ENCODE peak calls at places on chromosomes 3 and 15, in ten cellular contexts. L, T, B, Q, O, G, S, J, P and C are unnamed samples.

GRCh38 chr3:149487598-149488197 is 13.2 kb downstream of the TM4SF4 start:
- DNase-seq in P (no peak), B (peak; percentile 27), L (peak; percentile 48), O (no peak), G (peak; percentile 59), S (no peak), Q (peak; percentile 52), J (no peak), T (peak; percentile 62), C (peak; percentile 63)

GRCh38 chr3:183270344-183270743 is 17.3 kb downstream of the B3GNT5 start:
- DNase-seq in J (no peak), L (peak; percentile 67), G (no peak), T (no peak), S (no peak), Q (no peak), P (no peak), O (no peak), B (no peak), C (no peak)

GRCh38 chr3:66808891-66809578 is 189.1 kb upstream of the KBTBD8 start:
- DNase-seq in T (no peak), J (no peak), O (no peak), G (no peak), Q (no peak), P (peak; percentile 35), B (no peak), S (no peak), L (no peak), C (no peak)

GRCh38 chr3:105944721-105945120 is 75.9 kb upstream of the CBLB start:
- DNase-seq in Q (no peak), G (no peak), B (no peak), T (peak; percentile 52), J (no peak), S (peak; percentile 67), P (no peak), L (peak; percentile 96), O (no peak), C (no peak)

GRCh38 chr3:133540896-133541674 is 32.4 kb upstream of the CDV3 start:
- DNase-seq in L (peak; percentile 79), S (peak; percentile 56), G (peak; percentile 76), B (peak; percentile 61), T (peak; percentile 62), O (no peak), P (peak; percentile 38), Q (no peak), J (no peak), C (no peak)

GRCh38 chr15:53013329-53013728 is 223.2 kb upstream of the ONECUT1 start:
- DNase-seq in G (no peak), B (no peak), S (no peak), L (no peak), Q (no peak), P (no peak), O (no peak), T (no peak), J (no peak), C (no peak)

GRCh38 chr3:119227064-119227850 is 13.4 kb downstream of the B4GALT4 start:
- DNase-seq in Q (no peak), J (no peak), O (no peak), L (peak; percentile 59), B (no peak), G (peak; percentile 51), S (no peak), P (no peak), T (no peak), C (no peak)

GRCh38 chr15:60370804-60371700 is 26.7 kb downstream of the ANXA2 start:
- DNase-seq in T (peak; percentile 98), P (peak; percentile 92), L (peak; percentile 97), Q (no peak), G (peak; percentile 77), J (peak; percentile 48), S (peak; percentile 97), O (peak; percentile 40), B (peak; percentile 76), C (peak; percentile 59)

GRCh38 chr15:48177383-48177874 is 666 bp downstream of the MYEF2 start:
- DNase-seq in O (peak; percentile 1), Q (no peak), S (peak; percentile 51), L (peak; percentile 42), G (no peak), J (no peak), T (peak; percentile 48), P (peak; percentile 20), B (peak; percentile 2), C (no peak)

DNA sequence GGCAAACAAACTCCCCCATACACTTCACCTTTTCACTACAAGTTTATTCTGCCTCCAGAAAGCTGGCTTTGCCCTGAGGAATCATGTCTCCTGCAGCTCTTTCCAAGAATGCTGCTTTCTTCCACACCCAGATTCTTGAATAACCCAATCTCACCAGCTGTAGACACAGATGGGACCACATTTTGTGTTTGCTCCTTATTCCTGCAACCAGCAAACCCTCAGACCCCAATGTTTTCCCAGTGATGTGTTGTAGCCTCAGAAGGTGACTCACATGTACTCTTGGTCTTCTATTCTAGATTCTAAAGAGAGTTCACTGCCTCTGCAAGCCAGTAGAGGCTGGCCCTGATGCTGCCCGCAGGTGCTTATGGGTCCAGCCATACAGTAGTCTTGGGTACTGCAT is 23.6 kb upstream of the TRIM59 start:
- DNase-seq in S (peak; percentile 55), G (no peak), Q (no peak), B (no peak), P (no peak), T (no peak), J (no peak), L (peak; percentile 33), O (no peak), C (no peak)
- H3K4me1 ChIP-seq in S (peaks cover 21% of the 10 kb centered on the region), G (no peaks in the 10 kb centered on the region), Q (no peaks in the 10 kb centered on the region), B (no peaks in the 10 kb centered on the region), P (no peaks in the 10 kb centered on the region), T (peaks cover 4% of the 10 kb centered on the region), J (no peaks in the 10 kb centered on the region), L (no peaks in the 10 kb centered on the region), O (no peaks in the 10 kb centered on the region), C (no peaks in the 10 kb centered on the region)

GRCh38 chr3:144953959-144954358 is 982.3 kb downstream of the DIPK2A start:
- DNase-seq in J (no peak), P (no peak), T (no peak), B (no peak), S (no peak), G (no peak), Q (no peak), L (no peak), O (no peak), C (no peak)

GRCh38 chr3:144947895-144948294 is 976.3 kb downstream of the DIPK2A start:
- DNase-seq in S (no peak), T (no peak), G (no peak), Q (no peak), O (no peak), J (no peak), L (no peak), P (no peak), B (no peak), C (no peak)

DNA sequence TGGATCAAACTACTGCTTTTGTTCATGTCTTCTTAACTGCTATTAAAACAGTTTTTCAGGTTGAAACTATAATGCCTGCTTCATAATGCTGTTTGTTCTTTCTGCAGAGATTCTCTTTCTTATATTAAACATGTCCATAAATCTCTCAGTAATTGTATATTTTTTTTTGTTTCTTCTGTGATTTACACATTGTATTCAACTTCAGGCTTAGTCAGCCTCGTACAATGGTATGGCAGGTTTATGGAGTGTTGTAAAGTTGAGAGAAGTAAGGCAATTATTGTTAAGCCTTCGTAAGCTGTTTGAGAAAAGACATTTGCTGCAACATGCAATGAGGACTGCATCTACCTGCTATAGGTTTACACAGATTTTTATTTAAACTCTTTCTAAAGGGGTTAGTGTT is 977.1 kb downstream of the DIPK2A start:
- DNase-seq in L (no peak), P (no peak), G (no peak), Q (no peak), B (no peak), S (no peak), J (no peak), T (no peak), O (no peak), C (no peak)
- TF ChIP-seq CTCF in L (no peak), P (no peak), G (no peak), Q (no peak), B (no peak), S (no peak), J (no peak), T (no peak), O (no peak), C (no peak)

GRCh38 chr15:99114511-99115299 is 9.8 kb downstream of the SYNM start:
- DNase-seq in G (no peak), J (no peak), T (no peak), Q (no peak), L (no peak), B (no peak), P (no peak), S (no peak), O (no peak), C (no peak)

GRCh38 chr15:99117111-99117510 is 12.2 kb downstream of the SYNM start:
- DNase-seq in J (no peak), Q (no peak), S (no peak), O (no peak), B (no peak), T (no peak), G (peak; percentile 33), L (no peak), P (no peak), C (no peak)

GRCh38 chr15:99117563-99118257 is 12.8 kb downstream of the SYNM start:
- DNase-seq in S (no peak), P (no peak), L (no peak), Q (no peak), O (no peak), G (peak; percentile 17), T (no peak), J (no peak), B (no peak), C (no peak)

GRCh38 chr15:99113547-99114271 is 8.8 kb downstream of the SYNM start:
- DNase-seq in P (no peak), L (no peak), J (no peak), Q (no peak), O (no peak), S (no peak), T (no peak), B (no peak), G (no peak), C (no peak)

GRCh38 chr15:99115300-99116215 is 10.7 kb downstream of the SYNM start:
- DNase-seq in G (no peak), S (no peak), T (no peak), P (no peak), Q (no peak), B (no peak), L (no peak), O (no peak), J (no peak), C (no peak)
- H3K4me1 ChIP-seq in G (no peaks in the 10 kb centered on the region), S (no peaks in the 10 kb centered on the region), T (no peaks in the 10 kb centered on the region), P (peaks cover 5% of the 10 kb centered on the region), Q (no peaks in the 10 kb centered on the region), B (no peaks in the 10 kb centered on the region), L (no peaks in the 10 kb centered on the region), O (no peaks in the 10 kb centered on the region), J (peaks cover 79% of the 10 kb centered on the region), C (no peaks in the 10 kb centered on the region)

DNA sequence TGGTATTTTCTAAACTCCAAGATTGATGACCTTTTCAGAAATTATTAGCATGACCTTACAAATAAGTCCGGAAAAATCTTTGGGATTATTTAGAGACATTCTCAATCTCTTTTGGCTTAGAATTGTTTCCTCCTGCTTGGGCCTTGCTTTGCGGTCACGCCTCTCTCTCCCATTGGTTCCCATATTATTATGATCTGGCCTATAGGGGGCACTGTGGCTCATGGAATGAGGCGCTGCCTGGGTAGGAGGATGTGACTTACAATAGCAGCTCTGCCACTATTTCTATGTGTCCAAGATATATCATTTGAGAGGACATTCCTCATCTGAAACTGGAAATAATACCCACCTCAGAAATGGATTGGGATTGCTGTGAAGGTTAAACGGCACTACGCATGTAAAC is 464.9 kb downstream of the MFSD1 start:
- DNase-seq in P (no peak), J (no peak), S (peak; percentile 17), L (peak; percentile 82), Q (peak; percentile 84), O (peak; percentile 11), B (peak; percentile 3), G (no peak), T (peak; percentile 61), C (peak; percentile 76)
- TF ChIP-seq CTCF in P (no peak), J (peak; percentile 41), S (peak; percentile 30), L (peak; percentile 81), Q (peak; percentile 82), O (no peak), B (no peak), G (no peak), T (peak; percentile 49), C (peak; percentile 75)